ENCODE peak calls at places on chromosome 6, in four cellular contexts. O is GM06990; J is CD4-positive, alpha-beta memory T cell; N is BJ. S is an unnamed sample.

GRCh38 chr6:148257810-148258209 is 84.8 kb upstream of the SASH1 start:
- DNase-seq in O (no peak), J (no peak), N (no peak), S (no peak)

GRCh38 chr6:28347119-28347518 is 2.6 kb upstream of the ZKSCAN3 start:
- DNase-seq in O (no peak), J (no peak), N (no peak), S (no peak)

GRCh38 chr6:80465513-80465912 is 359.0 kb downstream of the BCKDHB start:
- DNase-seq in O (no peak), J (no peak), N (no peak), S (no peak)

GRCh38 chr6:42729731-42730130 is 7.3 kb upstream of the PRPH2 start:
- DNase-seq in O (no peak), J (no peak), N (no peak), S (no peak)

GRCh38 chr6:17186925-17187324 is 85.1 kb downstream of the STMND1 start:
- DNase-seq in O (no peak), J (no peak), N (no peak), S (no peak)

GRCh38 chr6:33731751-33732282 is 14.9 kb downstream of the IP6K3 start:
- DNase-seq in O (no peak), J (no peak), N (no peak), S (no peak)

GRCh38 chr6:26249959-26250805 is 114.8 kb upstream of the BTN3A2 start:
- DNase-seq in O (peak; percentile 93), J (peak; percentile 88), N (no peak), S (peak; percentile 84)

GRCh38 chr6:20943036-20943627 is 408.9 kb downstream of the CDKAL1 start:
- DNase-seq in O (no peak), J (no peak), N (no peak), S (no peak)

GRCh38 chr6:139568157-139568955 is 193.9 kb upstream of the CITED2 start:
- DNase-seq in O (no peak), J (no peak), N (no peak), S (no peak)

GRCh38 chr6:102679844-102680243 is 1286.3 kb downstream of the GRIK2 start:
- DNase-seq in O (no peak), J (no peak), N (no peak), S (no peak)

GRCh38 chr6:26595669-26596269 is 984 bp upstream of the ABT1 start:
- DNase-seq in O (peak; percentile 92), J (peak; percentile 80), N (no peak), S (peak; percentile 77)

GRCh38 chr6:157542405-157542943 is 161.5 kb downstream of the ZDHHC14 start:
- DNase-seq in O (no peak), J (no peak), N (no peak), S (no peak)

GRCh38 chr6:14074723-14075503 is 42.7 kb upstream of the CD83 start:
- DNase-seq in O (peak; percentile 50), J (peak; percentile 50), N (no peak), S (no peak)

GRCh38 chr6:13280253-13280652 is 48.1 kb downstream of the TBC1D7 start:
- DNase-seq in O (no peak), J (no peak), N (no peak), S (peak; percentile 8)

GRCh38 chr6:78868124-78868523 is 773 bp downstream of the IRAK1BP1 start:
- DNase-seq in O (no peak), J (no peak), N (no peak), S (no peak)

GRCh38 chr6:22940571-22941290 is 371.4 kb downstream of the HDGFL1 start:
- DNase-seq in O (no peak), J (no peak), N (peak; percentile 41), S (no peak)

GRCh38 chr6:157644043-157644810 is 178.8 kb upstream of the SNX9 start:
- DNase-seq in O (no peak), J (no peak), N (no peak), S (peak; percentile 23)

GRCh38 chr6:13012977-13013680 is 296.6 kb downstream of the PHACTR1 start:
- DNase-seq in O (no peak), J (no peak), N (no peak), S (peak; percentile 8)

GRCh38 chr6:107488174-107488874 is 1.6 kb upstream of the SOBP start:
- DNase-seq in O (no peak), J (peak; percentile 36), N (no peak), S (no peak)

GRCh38 chr6:107491059-107491609 is 1.2 kb downstream of the SOBP start:
- DNase-seq in O (peak; percentile 30), J (no peak), N (no peak), S (peak; percentile 1)

GRCh38 chr6:107488875-107489635 is 862 bp upstream of the SOBP start:
- DNase-seq in O (peak; percentile 30), J (peak; percentile 37), N (no peak), S (no peak)

GRCh38 chr6:107490568-107491058 is 696 bp downstream of the SOBP start:
- DNase-seq in O (peak; percentile 19), J (no peak), N (no peak), S (no peak)

GRCh38 chr6:107489636-107490567 is at the start of gene SOBP:
- DNase-seq in O (peak; percentile 65), J (peak; percentile 44), N (no peak), S (peak; percentile 38)
- H3K36me3 ChIP-seq in O (no peaks in the 10 kb centered on the region), J (no peaks in the 10 kb centered on the region), N (no peaks in the 10 kb centered on the region), S (no peaks in the 10 kb centered on the region)

GRCh38 chr6:37008484-37009186 is 3.2 kb downstream of the FGD2 start:
- DNase-seq in O (no peak), J (no peak), N (no peak), S (no peak)

GRCh38 chr6:37005827-37006514 is 516 bp downstream of the FGD2 start:
- DNase-seq in O (no peak), J (no peak), N (no peak), S (no peak)

GRCh38 chr6:37007340-37008043 is 2.0 kb downstream of the FGD2 start:
- DNase-seq in O (peak; percentile 53), J (no peak), N (no peak), S (no peak)

GRCh38 chr6:37005061-37005810 is at the start of gene FGD2:
- DNase-seq in O (peak; percentile 84), J (no peak), N (no peak), S (no peak)

GRCh38 chr6:37006793-37007339 is 1.4 kb downstream of the FGD2 start:
- DNase-seq in O (no peak), J (no peak), N (no peak), S (no peak)
- H3K36me3 ChIP-seq in O (peaks cover 24% of the 10 kb centered on the region), J (no peaks in the 10 kb centered on the region), N (no peaks in the 10 kb centered on the region), S (no peaks in the 10 kb centered on the region)

DNA sequence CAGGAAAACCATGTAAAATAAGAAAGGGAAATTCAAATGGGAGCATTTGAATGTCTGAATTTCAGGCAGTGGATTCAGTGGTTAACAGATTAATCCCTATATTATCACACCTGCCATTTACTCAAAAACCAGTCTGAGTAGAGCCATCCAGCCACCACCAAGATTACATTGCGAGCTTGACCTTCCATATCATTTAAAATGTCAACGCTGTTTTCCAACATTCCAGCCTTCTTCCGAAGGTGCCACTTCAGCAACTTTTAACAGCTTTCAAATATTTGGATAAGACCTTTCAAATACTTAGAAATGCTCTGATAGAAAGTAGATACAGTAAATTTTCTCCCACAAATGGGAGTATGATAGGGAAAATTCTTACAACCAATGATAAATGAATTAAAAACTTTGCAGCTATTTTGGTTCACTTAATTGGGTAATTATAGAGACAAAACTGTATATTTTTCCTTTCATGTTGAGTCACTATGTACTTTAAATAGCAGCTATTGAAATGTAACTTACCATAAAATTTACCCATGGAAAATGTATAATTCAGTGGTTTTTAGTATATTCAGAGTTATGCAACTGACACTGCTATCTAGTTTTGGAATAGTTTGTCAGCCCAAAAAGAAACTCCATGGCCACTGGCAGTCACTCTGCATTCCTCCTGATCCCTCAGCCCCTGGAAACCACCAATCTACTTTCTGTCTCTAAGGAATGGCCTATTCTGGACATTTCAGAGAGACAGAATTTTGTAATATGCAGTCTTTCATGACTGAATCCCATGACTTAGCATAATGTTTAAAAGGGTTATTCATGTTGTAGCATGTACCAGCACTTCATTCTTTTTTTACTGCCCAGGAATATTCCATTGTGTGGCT is 21.6 kb downstream of the EZR start:
- DNase-seq in O (no peak), J (no peak), N (peak; percentile 48), S (no peak)
- H3K36me3 ChIP-seq in O (peaks cover 2% of the 10 kb centered on the region), J (no peaks in the 10 kb centered on the region), N (no peaks in the 10 kb centered on the region), S (peaks cover 3% of the 10 kb centered on the region)

DNA sequence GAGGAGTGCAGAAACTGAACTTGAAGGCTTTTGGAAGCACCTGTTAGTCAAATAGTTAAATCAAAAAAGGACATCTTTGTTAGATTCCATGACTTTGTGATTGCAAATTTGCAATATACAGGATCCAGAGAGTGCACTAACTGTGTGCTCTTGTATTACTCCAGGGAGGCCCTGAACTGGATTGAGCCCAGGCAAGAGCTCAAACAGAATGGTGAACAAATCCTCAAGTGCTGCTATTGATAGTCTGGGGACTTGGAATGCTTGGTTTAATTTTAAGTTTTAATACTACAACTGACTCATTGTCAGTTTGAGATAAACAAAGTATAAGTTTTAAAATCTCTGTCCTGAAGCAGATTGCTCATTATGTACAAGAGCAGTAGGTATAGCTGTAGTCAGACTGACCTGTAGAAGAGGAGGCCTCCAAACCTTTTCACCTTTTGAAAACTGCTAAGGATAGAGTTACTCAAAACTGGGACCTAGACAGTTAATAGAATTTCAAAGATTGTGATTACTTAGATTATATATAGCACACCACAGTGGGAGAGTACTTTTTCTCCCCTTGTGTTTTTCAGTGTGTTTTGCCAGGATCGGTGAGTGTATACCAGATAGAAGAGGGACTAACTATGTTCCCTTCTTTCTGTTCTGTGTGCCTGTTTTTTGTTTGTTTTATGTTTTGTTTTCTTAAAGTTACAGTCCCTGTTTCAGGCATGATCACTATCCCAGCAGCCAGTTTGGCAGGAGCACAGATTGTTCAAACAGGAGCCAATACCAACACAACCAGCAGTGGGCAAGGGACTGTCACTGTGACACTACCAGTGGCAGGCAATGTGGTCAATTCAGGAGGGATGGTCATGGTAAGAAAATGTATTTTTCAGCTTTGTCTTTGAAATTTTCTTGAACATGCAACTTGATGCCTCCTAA is 18.3 kb downstream of the NFYA start:
- DNase-seq in O (no peak), J (no peak), N (no peak), S (no peak)
- H3K36me3 ChIP-seq in O (peaks cover 15% of the 10 kb centered on the region), J (peaks cover 66% of the 10 kb centered on the region), N (peaks cover 8% of the 10 kb centered on the region), S (peaks cover 74% of the 10 kb centered on the region)

GRCh38 chr6:150894191-150894744 is 28.8 kb downstream of the MTHFD1L start:
- DNase-seq in O (no peak), J (no peak), N (no peak), S (no peak)

GRCh38 chr6:150891886-150892485 is 26.5 kb downstream of the MTHFD1L start:
- DNase-seq in O (no peak), J (peak; percentile 50), N (peak; percentile 52), S (peak; percentile 37)

GRCh38 chr6:150895898-150896632 is 30.6 kb downstream of the MTHFD1L start:
- DNase-seq in O (no peak), J (no peak), N (no peak), S (no peak)

GRCh38 chr6:150897400-150897943 is 32.0 kb downstream of the MTHFD1L start:
- DNase-seq in O (no peak), J (no peak), N (no peak), S (no peak)

DNA sequence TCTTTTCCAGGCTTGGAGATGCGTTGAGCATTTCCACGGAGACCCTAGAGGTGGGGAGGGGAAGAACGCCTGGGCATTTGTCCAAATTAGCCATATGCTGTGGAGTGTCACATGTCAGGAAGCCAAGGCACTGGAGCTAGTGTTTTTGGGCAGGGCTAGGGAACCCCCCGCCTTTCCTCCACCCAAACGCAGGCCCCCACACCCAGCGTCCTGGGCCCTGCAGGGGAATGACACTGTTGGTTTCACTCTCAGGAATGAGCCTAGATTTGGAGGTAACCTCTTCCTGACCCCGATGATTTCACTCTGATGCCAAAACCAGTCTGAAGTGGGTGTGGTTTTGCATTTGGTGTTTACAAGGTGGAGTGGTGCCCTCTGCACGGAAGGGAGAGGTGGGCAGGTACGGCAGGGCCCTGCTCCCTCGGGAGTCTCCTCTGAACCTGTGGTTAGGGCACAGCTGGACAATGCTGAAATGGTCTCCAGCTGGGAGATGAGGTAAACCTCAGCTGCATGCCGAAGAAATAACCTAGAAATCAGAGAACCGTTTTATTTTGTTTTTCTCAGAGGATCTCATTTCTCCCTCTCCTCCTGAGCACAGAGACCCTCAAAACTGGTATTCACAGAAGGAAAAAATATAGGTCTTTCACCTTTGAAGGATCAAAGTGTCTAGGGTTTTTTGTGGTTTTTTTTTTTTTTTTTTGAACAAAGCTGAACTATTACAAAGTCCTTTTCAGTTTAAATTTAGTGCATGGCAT is 29.6 kb downstream of the MTHFD1L start:
- DNase-seq in O (peak; percentile 59), J (peak; percentile 40), N (no peak), S (no peak)
- H3K36me3 ChIP-seq in O (peaks cover 4% of the 10 kb centered on the region), J (no peaks in the 10 kb centered on the region), N (peaks cover 9% of the 10 kb centered on the region), S (no peaks in the 10 kb centered on the region)

S was measured in naive thymus-derived CD4-positive, alpha-beta T cell.